ENCODE peak calls at places on chromosomes 5 and 9, in seven cellular contexts. V is fibroblast of mammary gland, F is neural crest cell, O is omental fat pad, L is A549, K is right lobe of liver, C is AG09309. W is an unnamed sample.

GRCh38 chr5:124996764-124997077 is 250.3 kb upstream of the ZNF608 start:
- DNase-seq in V (no peak), F (no peak), O (no peak), L (peak; percentile 44), K (no peak), C (peak; percentile 14), W (no peak)

GRCh38 chr9:136599074-136599531 is 53.3 kb upstream of the NOTCH1 start:
- DNase-seq in V (no peak), F (no peak), O (no peak), L (no peak), K (no peak), C (no peak), W (no peak)

GRCh38 chr9:16627967-16628366 is 242.5 kb downstream of the BNC2 start:
- DNase-seq in V (peak; percentile 100), F (no peak), O (no peak), L (no peak), K (no peak), C (peak; percentile 94), W (peak; percentile 91)

GRCh38 chr9:97632406-97632991 is 669 bp downstream of the TSTD2 start:
- DNase-seq in V (peak; percentile 80), F (peak; percentile 50), O (peak; percentile 33), L (no peak), K (no peak), C (peak; percentile 50), W (peak; percentile 59)

GRCh38 chr5:133373121-133373870 is 239.0 kb downstream of the FSTL4 start:
- DNase-seq in V (peak; percentile 79), F (no peak), O (no peak), L (peak; percentile 10), K (no peak), C (no peak), W (no peak)

GRCh38 chr5:168114444-168115017 is 176.9 kb upstream of the WWC1 start:
- DNase-seq in V (peak; percentile 57), F (peak; percentile 70), O (no peak), L (peak; percentile 69), K (peak; percentile 72), C (no peak), W (no peak)

GRCh38 chr5:58012801-58013315 is 447.0 kb downstream of the PLK2 start:
- DNase-seq in V (no peak), F (no peak), O (no peak), L (no peak), K (no peak), C (no peak), W (no peak)

GRCh38 chr9:129763235-129763917 is 10.5 kb upstream of the PTGES start:
- DNase-seq in V (peak; percentile 94), F (no peak), O (no peak), L (no peak), K (no peak), C (peak; percentile 41), W (no peak)

GRCh38 chr5:131242728-131243255 is 21.1 kb upstream of the CDC42SE2 start:
- DNase-seq in V (peak; percentile 97), F (no peak), O (no peak), L (peak; percentile 76), K (no peak), C (peak; percentile 67), W (no peak)

GRCh38 chr5:178203670-178204204 is 596 bp upstream of the HNRNPAB start:
- DNase-seq in V (no peak), F (no peak), O (no peak), L (no peak), K (no peak), C (no peak), W (no peak)

GRCh38 chr5:56142233-56142619 is 90.9 kb downstream of the ANKRD55 start:
- DNase-seq in V (no peak), F (no peak), O (no peak), L (no peak), K (no peak), C (no peak), W (no peak)

GRCh38 chr5:88831856-88832255 is 51.1 kb downstream of the MEF2C start:
- DNase-seq in V (no peak), F (no peak), O (no peak), L (no peak), K (no peak), C (no peak), W (no peak)

GRCh38 chr5:100505984-100506670 is 29.0 kb upstream of the FAM174A start:
- DNase-seq in V (peak; percentile 96), F (no peak), O (no peak), L (peak; percentile 54), K (no peak), C (peak; percentile 61), W (peak; percentile 24)

GRCh38 chr5:142783601-142784291 is 13.6 kb downstream of the ARHGAP26 start:
- DNase-seq in V (peak; percentile 45), F (no peak), O (no peak), L (no peak), K (no peak), C (no peak), W (no peak)
- TF ChIP-seq CTCF in V (no peak), F (no peak), O (no peak), L (no peak), K (no peak), C (no peak), W (no peak)

GRCh38 chr5:114324282-114324681 is 37.6 kb upstream of the KCNN2 start:
- DNase-seq in V (no peak), F (no peak), O (no peak), L (no peak), K (no peak), C (no peak), W (no peak)

GRCh38 chr5:114327987-114328386 is 33.9 kb upstream of the KCNN2 start:
- DNase-seq in V (no peak), F (no peak), O (no peak), L (no peak), K (no peak), C (no peak), W (no peak)

GRCh38 chr5:114330916-114331531 is 30.8 kb upstream of the KCNN2 start:
- DNase-seq in V (no peak), F (no peak), O (no peak), L (no peak), K (no peak), C (no peak), W (no peak)

GRCh38 chr5:114319821-114320220 is 42.0 kb upstream of the KCNN2 start:
- DNase-seq in V (peak; percentile 2), F (no peak), O (no peak), L (no peak), K (no peak), C (no peak), W (no peak)

GRCh38 chr5:114325552-114325951 is 36.3 kb upstream of the KCNN2 start:
- DNase-seq in V (peak; percentile 1), F (no peak), O (no peak), L (no peak), K (no peak), C (no peak), W (no peak)
- TF ChIP-seq CTCF in V (no peak), F (no peak), O (no peak), L (no peak), K (no peak), C (no peak), W (no peak)

GRCh38 chr9:90053027-90053426 is 448.2 kb downstream of the GADD45G start:
- DNase-seq in V (no peak), F (peak; percentile 16), O (no peak), L (peak; percentile 22), K (no peak), C (no peak), W (no peak)
- TF ChIP-seq CTCF in V (peak; percentile 25), F (peak; percentile 45), O (no peak), L (no peak), K (peak; percentile 17), C (no peak), W (peak; percentile 6)

GRCh38 chr9:109652971-109653370 is 127.0 kb upstream of the PALM2AKAP2 start:
- DNase-seq in V (peak; percentile 67), F (no peak), O (no peak), L (peak; percentile 36), K (no peak), C (peak; percentile 13), W (no peak)
- TF ChIP-seq CTCF in V (peak; percentile 71), F (peak; percentile 53), O (no peak), L (peak; percentile 58), K (peak; percentile 63), C (peak; percentile 66), W (peak; percentile 44)

DNA sequence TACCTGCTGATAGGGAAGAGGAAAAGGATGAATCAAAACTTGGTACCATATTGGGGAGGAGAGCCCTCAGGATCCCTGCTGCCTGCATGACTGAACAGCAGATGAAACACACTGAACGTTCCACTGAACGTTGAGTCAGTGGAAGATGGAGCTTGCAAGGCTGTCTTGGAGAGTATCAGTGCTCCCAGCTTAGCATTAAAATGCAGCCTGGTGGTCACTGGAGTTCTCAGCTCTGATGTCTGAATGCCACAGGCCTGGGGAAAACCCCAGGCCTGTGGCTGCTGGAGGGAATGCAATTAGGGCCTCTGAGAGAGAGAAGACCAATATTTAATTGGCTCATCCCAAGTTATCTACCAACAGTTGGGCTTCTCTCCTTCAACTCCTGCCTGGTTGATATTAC is 54.5 kb downstream of the PDE4D start:
- DNase-seq in V (no peak), F (no peak), O (no peak), L (no peak), K (no peak), C (no peak), W (no peak)
- TF ChIP-seq CTCF in V (no peak), F (no peak), O (no peak), L (no peak), K (no peak), C (no peak), W (no peak)

DNA sequence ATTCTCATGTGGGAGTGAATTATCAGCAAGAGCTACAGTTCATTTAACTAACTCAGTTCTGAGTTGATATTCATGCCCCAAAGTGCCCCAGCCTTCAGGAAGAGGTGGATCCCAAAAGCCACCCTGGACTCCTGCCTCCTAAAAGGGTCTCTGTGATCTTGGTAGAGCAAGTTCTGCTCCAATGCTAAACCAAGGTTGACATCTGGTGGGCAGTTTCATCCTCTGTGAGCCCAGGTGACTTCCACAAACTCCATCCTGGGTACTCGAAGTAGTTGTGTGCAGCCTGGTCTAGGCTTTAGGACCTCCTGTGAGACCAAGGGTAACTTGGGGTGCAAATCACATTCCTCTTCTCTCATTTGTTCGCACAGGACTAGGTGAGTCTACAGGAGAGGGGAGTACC is 816.8 kb downstream of the MTRR start:
- DNase-seq in V (no peak), F (no peak), O (no peak), L (no peak), K (no peak), C (no peak), W (no peak)
- TF ChIP-seq CTCF in V (no peak), F (peak; percentile 20), O (no peak), L (no peak), K (no peak), C (no peak), W (no peak)

GRCh38 chr5:165502893-165503696 is 1997.7 kb downstream of the MAT2B start:
- DNase-seq in V (no peak), F (no peak), O (no peak), L (no peak), K (no peak), C (no peak), W (no peak)

GRCh38 chr5:165495829-165496380 is 1990.5 kb downstream of the MAT2B start:
- DNase-seq in V (peak; percentile 37), F (no peak), O (no peak), L (no peak), K (no peak), C (no peak), W (no peak)

GRCh38 chr5:165497707-165498106 is 1992.3 kb downstream of the MAT2B start:
- DNase-seq in V (peak; percentile 53), F (no peak), O (no peak), L (peak; percentile 64), K (no peak), C (no peak), W (no peak)
- TF ChIP-seq CTCF in V (peak; percentile 28), F (peak; percentile 50), O (no peak), L (peak; percentile 27), K (peak; percentile 29), C (no peak), W (no peak)

GRCh38 chr5:23506329-23507236 is 826 bp upstream of the PRDM9 start:
- DNase-seq in V (peak; percentile 39), F (peak; percentile 11), O (no peak), L (peak; percentile 74), K (peak; percentile 57), C (no peak), W (no peak)
- TF ChIP-seq CTCF in V (peak; percentile 23), F (peak; percentile 49), O (no peak), L (peak; percentile 30), K (peak; percentile 45), C (no peak), W (no peak)

W was measured in AG09319.